ENCODE peak calls at places on chromosomes 6 and 20, in four cellular contexts. X is H9, T is mesendoderm, A is H1. R is an unnamed sample. For H3K79me2, the result is how much of the 10 kb centered on the place peaks cover.

GRCh38 chr6:79543886-79544285 is 6.7 kb upstream of the LCA5 start:
- DNase-seq in X (no peak), T (no peak), A (no peak), R (no peak)

GRCh38 chr6:5305968-5306626 is 44.8 kb downstream of the FARS2 start:
- DNase-seq in X (no peak), A (no peak), T (no peak), R (no peak)

GRCh38 chr6:16767765-16768514 is 6.7 kb upstream of the ATXN1 start:
- DNase-seq in T (no peak), A (no peak), X (no peak), R (no peak)

GRCh38 chr6:64046746-64047208 is 411.2 kb downstream of the PHF3 start:
- DNase-seq in T (no peak), A (no peak), X (no peak), R (no peak)

GRCh38 chr6:28953039-28953872 is 29.5 kb upstream of the TRIM27 start:
- DNase-seq in T (peak), A (peak), X (no peak), R (peak)

GRCh38 chr20:6007529-6008103 is 46.2 kb downstream of the LRRN4 start:
- DNase-seq in T (no peak), X (no peak), A (no peak), R (no peak)

GRCh38 chr6:68313911-68314310 is 321.2 kb upstream of the ADGRB3 start:
- DNase-seq in A (no peak), X (no peak), T (peak), R (no peak)

GRCh38 chr20:4073852-4074741 is 58.7 kb upstream of the RNF24 start:
- DNase-seq in A (no peak), T (no peak), X (no peak), R (no peak)

GRCh38 chr20:1588869-1589460 is 30.8 kb downstream of the SIRPB1 start:
- DNase-seq in A (no peak), T (peak), X (no peak), R (no peak)

GRCh38 chr6:112038268-112038667 is 15.6 kb upstream of the CCN6 start:
- DNase-seq in X (no peak), T (no peak), A (no peak), R (no peak)

GRCh38 chr6:40358473-40359460 is 228.4 kb downstream of the LRFN2 start:
- DNase-seq in T (peak), A (no peak), X (peak), R (no peak)

GRCh38 chr20:10578607-10579006 is 95.2 kb downstream of the JAG1 start:
- DNase-seq in T (no peak), X (no peak), A (no peak), R (no peak)

GRCh38 chr20:62725596-62726268 is 17.1 kb downstream of the NTSR1 start:
- DNase-seq in A (no peak), X (no peak), T (no peak), R (no peak)

DNA sequence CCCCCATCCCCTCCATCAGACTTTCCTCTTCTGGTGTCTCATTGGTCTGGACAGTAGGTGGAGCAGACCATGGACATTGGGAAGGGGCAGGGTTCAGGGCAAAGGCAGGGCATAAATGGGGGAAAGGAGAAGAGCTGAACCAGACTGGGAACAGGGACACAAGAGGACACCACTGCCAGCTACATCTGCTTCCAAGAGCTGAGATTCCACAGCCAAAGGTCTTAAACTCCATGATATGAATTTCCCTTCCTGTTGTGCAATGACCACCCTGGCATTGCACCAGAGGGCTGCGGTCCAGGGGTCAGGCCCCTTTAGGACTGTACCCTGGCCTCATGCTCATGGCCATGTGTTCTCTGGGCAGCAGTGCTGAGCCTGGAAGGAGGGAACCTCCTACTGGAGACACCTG is 137.9 kb downstream of the MAFB start:
- DNase-seq in X (no peak), A (no peak), T (no peak), R (no peak)
- H3K4ac ChIP-seq in X (no peak), A (no peak), T (no peak), R (no peak)

DNA sequence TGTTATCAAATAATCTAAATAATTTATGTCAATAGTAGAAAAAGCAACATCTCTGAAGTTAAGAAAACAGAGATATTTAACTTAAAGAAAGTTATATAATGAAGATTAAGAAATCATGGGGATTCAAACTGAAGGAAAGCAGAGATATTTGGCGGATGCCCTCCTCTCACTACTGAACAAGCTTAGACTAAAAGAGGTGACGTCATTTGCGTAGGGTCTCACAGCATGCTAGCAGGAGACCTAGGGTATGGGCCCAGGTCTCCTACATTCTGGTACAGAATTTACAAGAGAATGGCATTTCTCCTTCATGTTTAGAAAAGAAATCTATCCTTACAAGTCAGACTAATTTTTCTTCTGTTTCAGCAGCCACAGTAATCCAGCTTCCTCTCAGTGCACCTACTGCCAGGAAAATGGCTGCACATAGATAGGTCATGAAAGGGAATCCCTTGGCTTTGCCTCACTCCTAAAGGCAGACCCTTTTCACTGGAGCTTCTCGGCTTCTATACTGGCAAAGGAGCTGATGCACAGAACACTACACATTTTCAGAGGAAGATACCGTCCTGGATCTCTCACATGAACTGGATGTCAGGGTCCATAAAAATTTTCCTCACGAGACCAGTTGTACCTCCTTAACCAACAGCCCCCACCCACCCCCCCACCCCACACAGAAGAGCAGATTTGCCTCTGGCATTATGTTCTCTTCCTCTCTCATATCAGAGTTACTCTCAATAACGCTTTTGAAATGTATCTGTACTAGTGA is 41.8 kb upstream of the DST start:
- DNase-seq in T (no peak), X (no peak), A (no peak), R (no peak)
- H3K79me2 ChIP-seq in T (under half), X (under half), A (under half), R (under half)

DNA sequence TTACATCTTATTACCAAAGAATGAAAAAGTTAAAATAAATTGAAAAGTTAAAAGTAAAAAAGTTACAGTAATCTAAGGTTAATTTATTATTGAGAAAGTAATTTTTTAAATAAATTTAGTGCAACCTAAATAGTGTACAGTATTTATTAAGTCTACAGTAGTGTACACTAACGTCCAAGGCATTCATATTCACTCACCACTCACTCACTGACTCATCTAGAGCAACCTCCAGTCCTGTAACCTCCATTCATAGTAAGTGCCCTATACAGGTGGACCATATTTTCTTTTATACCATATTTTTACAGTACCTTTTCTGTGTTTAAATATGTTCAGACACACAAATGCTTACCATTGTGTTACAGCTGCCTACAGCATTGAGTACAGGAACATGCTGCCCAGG is 624.7 kb upstream of the NOX3 start:
- DNase-seq in T (no peak), X (no peak), A (no peak), R (no peak)
- H3K4ac ChIP-seq in T (no peak), X (no peak), A (no peak), R (no peak)

GRCh38 chr20:44956410-44956809 is 3.8 kb downstream of the TOMM34 start:
- DNase-seq in T (no peak), X (no peak), A (no peak), R (peak)

GRCh38 chr20:44958276-44958675 is 1.9 kb downstream of the TOMM34 start:
- DNase-seq in A (no peak), X (no peak), T (no peak), R (no peak)

GRCh38 chr20:44954198-44954597 is 6.0 kb downstream of the TOMM34 start:
- DNase-seq in X (no peak), T (no peak), A (no peak), R (peak)

GRCh38 chr20:44952731-44953130 is 7.5 kb downstream of the TOMM34 start:
- DNase-seq in T (no peak), A (no peak), X (no peak), R (peak)

GRCh38 chr20:44955270-44955669 is 4.9 kb downstream of the TOMM34 start:
- DNase-seq in X (no peak), A (no peak), T (no peak), R (no peak)
- H3K79me2 ChIP-seq in X (under half), A (under half), T (under half), R (under half)

GRCh38 chr6:13953061-13953705 is 28.4 kb downstream of the RNF182 start:
- DNase-seq in X (no peak), A (no peak), T (peak), R (peak)
- H3K4ac ChIP-seq in X (no peak), A (no peak), T (no peak), R (no peak)

GRCh38 chr20:41231136-41231535 is 86.4 kb downstream of the ZHX3 start:
- DNase-seq in X (no peak), T (no peak), A (no peak), R (no peak)
- H3K79me2 ChIP-seq in X (under half), T (under half), A (under half), R (under half)

DNA sequence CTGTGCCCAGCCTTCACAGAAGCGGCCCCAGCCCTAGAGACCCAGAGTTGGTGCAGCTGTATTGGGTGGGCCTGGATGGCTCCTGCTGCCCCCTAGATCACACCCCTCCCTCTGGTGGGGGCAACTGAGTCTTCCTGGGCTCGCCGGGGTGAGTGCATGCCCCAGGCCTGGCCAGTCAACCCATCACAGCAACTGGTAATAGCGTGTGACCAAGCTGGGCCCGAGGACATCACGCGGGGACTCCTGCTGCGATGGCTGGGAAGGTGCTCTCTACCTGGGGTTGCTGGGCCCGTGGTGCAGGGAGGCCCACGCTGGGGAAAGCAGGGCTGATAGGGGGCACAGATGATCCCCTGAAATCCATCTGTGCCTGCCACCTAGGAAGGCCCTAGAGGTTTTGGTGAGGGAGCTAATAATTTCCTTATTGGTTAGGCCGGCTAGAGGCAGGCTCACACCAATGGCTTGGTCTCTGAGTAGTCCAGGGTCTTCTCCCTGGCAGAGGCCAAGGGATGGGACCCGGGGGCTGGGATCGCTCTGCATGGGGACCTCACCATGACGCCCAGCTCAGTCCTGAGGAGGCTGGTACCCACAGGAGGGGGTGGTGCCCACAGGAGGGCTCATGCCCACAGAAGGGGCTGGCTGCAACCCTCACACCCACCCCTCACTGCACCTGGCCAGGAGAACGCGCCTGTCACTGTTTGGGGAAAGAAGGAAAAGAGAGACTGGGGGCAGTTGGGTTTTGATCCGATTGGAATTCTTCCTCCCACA is 103.9 kb downstream of the ASXL1 start:
- DNase-seq in T (no peak), X (no peak), A (no peak), R (no peak)
- H3K4ac ChIP-seq in T (no peak), X (no peak), A (no peak), R (no peak)

DNA sequence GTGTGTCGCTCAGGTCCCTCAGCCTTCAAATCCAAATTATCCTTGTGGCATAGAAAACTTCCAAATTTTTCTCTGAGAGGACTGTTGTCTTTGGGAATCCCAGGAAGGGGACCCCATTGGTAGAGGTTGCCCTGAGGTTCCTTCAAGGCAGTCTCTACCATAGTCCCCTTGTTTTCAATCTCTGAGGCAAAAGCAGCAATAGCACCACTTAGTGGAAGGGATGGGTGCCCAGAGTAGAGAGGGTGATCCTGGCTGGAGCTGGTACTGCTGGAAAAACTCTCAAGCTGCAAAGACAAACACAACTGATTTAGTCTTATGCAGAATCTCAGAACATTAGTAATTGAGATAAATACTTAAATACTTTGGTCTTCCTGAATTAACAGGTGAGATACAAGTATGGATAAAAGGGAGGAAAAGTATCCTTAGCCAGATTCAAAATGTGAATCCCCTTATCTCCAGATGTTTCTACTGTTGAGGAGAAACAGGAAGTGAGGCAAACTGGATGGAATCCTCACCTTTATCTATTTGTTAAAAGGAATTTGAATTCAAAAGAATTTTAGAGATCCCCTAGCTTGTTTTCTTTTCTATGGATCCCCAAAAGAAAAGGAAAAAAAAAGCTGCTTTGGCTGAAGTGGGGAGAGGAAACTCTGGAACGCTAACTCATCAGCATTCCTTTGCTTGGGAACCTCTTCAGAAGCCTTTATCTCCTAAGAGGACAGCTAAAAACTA is 13.4 kb downstream of the ZNF318 start:
- DNase-seq in A (no peak), X (peak), T (peak), R (no peak)
- H3K79me2 ChIP-seq in A (under half), X (under half), T (under half), R (under half)

DNA sequence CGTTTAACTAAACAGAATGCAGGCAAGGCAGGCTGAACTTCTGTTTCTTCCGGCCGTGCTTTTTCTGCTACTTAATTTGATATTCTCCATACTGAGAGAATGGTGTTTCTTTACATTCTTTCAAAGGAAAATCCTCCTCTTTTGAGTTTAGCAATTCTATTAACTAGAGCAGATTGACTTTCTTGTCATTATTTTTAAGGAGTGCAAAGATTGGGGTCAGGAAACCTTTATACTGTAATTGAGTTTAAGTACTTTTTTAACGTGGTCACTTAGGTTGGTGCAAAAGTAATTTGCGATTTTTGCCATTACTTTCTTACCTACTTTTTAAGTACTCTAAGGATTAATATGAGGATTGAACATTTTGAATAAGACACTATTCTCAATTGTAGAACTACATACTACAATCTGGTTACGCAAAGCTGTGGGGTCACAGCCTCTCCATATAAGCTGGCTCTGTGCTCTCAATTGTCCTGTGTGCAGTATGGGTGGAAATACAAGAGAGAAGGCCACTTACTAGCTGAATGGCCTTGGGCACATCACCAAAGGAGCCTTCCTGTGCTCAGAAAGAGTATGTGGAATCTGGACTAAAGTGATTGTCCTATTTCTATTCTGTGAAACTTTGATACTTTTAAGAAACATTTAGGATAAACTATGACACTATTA is 16.7 kb downstream of the HECA start:
- DNase-seq in X (no peak), A (no peak), T (no peak), R (no peak)
- H3K4ac ChIP-seq in X (no peak), A (no peak), T (no peak), R (no peak)